ENCODE peak calls at places on chromosomes 7 and 10, in ten cellular contexts. K is NCI-H460; J is heart left ventricle; D is upper lobe of right lung; C is HAP-1; X is ELR; Z is stimulated activated naive B cell treated with anti-CD40 and anti-IgM and Interleukin-4, amounts not matched to agents 10 μg/mL and 1 μg/mL and 100 μg/mL, for 72 hours; W is COR-L47; M is hypothalamus; Y is stromal cell of bone marrow. N is an unnamed sample.
A peak's percentile ranks its signal among the peaks of the same experiment; 100 is the strongest.

GRCh38 chr7:22666732-22667131 is 60.3 kb upstream of the IL6 start:
- DNase-seq in Z (no peak), D (no peak), J (no peak), X (peak; percentile 88), C (no peak), M (no peak), Y (peak; percentile 37), K (no peak), W (peak; percentile 31), N (no peak)

GRCh38 chr10:452512-453504 is 236.7 kb downstream of the DIP2C start:
- DNase-seq in M (no peak), J (no peak), C (no peak), Y (no peak), X (no peak), Z (no peak), K (no peak), D (no peak), W (no peak), N (no peak)

GRCh38 chr10:102230264-102230860 is 4.3 kb downstream of the ELOVL3 start:
- DNase-seq in C (no peak), J (peak; percentile 27), M (no peak), W (peak; percentile 53), D (peak; percentile 76), K (peak; percentile 49), Y (no peak), X (peak; percentile 78), Z (peak; percentile 21), N (peak; percentile 18)

GRCh38 chr10:21953585-21954057 is 49.9 kb downstream of the DNAJC1 start:
- DNase-seq in W (peak; percentile 15), D (no peak), K (peak; percentile 23), X (peak; percentile 69), Z (no peak), Y (peak; percentile 13), J (no peak), C (peak; percentile 88), M (no peak), N (peak; percentile 38)

GRCh38 chr10:14975672-14976273 is 16.6 kb downstream of the MEIG1 start:
- DNase-seq in Y (no peak), X (peak; percentile 11), W (no peak), K (no peak), J (no peak), M (no peak), C (no peak), D (no peak), Z (no peak), N (no peak)

GRCh38 chr10:14667748-14668147 is 106.9 kb downstream of the FAM107B start:
- DNase-seq in Z (no peak), J (no peak), X (no peak), C (no peak), Y (no peak), D (no peak), K (no peak), W (no peak), M (no peak), N (no peak)

GRCh38 chr10:32773105-32773504 is 184.9 kb downstream of the ITGB1 start:
- DNase-seq in Y (no peak), D (no peak), C (no peak), M (no peak), X (no peak), W (no peak), K (no peak), J (no peak), Z (no peak), N (no peak)

GRCh38 chr7:49789736-49790135 is 16.3 kb downstream of the VWC2 start:
- DNase-seq in Z (no peak), W (no peak), M (no peak), C (no peak), Y (no peak), X (no peak), D (no peak), K (no peak), J (no peak), N (no peak)

GRCh38 chr7:47711776-47712175 is 129.9 kb upstream of the TNS3 start:
- DNase-seq in J (no peak), K (no peak), M (no peak), D (no peak), Y (no peak), Z (no peak), X (no peak), W (no peak), C (no peak), N (no peak)

GRCh38 chr7:103937680-103938079 is 51.8 kb downstream of the RELN start:
- DNase-seq in Z (no peak), X (no peak), W (no peak), M (no peak), J (no peak), C (no peak), D (no peak), Y (no peak), K (no peak), N (no peak)

GRCh38 chr10:13299437-13300287 is at the start of gene PHYH:
- DNase-seq in X (peak; percentile 89), J (peak; percentile 92), M (peak; percentile 76), C (peak; percentile 70), W (peak; percentile 39), Y (peak; percentile 83), Z (peak; percentile 80), K (peak; percentile 78), D (peak; percentile 96), N (peak; percentile 31)

GRCh38 chr10:10792681-10793080 is 225.0 kb upstream of the CELF2 start:
- DNase-seq in D (no peak), K (peak; percentile 12), Z (no peak), Y (no peak), X (peak; percentile 89), J (no peak), M (no peak), C (peak; percentile 84), W (no peak), N (no peak)

N was measured in NCI-H2227 treated with DMSO at 0.1 percent for 48 hours.